ENCODE peak calls at places on chromosomes 16 and 17, in nine cellular contexts. One of them, this sample, is unnamed.

GRCh38 chr17:48644159-48644558 is 18.0 kb upstream of the HOXB9 start:
- DNase-seq in GM04504: no peak
- DNase-seq in RWPE2: no peak
- DNase-seq in D721Med: no peak
- DNase-seq in dermis microvascular lymphatic vessel endothelial cell: no peak
- DNase-seq in cardiac muscle cell: no peak
- DNase-seq in HS-5: no peak
- DNase-seq in ascending aorta: no peak
- DNase-seq in T-helper 2 cell: no peak
- DNase-seq in this sample: no peak

GRCh38 chr16:4214215-4214621 is 27.7 kb downstream of the SRL start:
- DNase-seq in HS-5: peak
- DNase-seq in RWPE2: no peak
- DNase-seq in T-helper 2 cell: no peak
- DNase-seq in cardiac muscle cell: no peak
- DNase-seq in GM04504: peak
- DNase-seq in ascending aorta: peak
- DNase-seq in dermis microvascular lymphatic vessel endothelial cell: no peak
- DNase-seq in D721Med: no peak
- DNase-seq in this sample: no peak

GRCh38 chr17:64687959-64688358 is 25.9 kb upstream of the SMURF2 start:
- DNase-seq in cardiac muscle cell: no peak
- DNase-seq in D721Med: no peak
- DNase-seq in HS-5: peak
- DNase-seq in T-helper 2 cell: no peak
- DNase-seq in dermis microvascular lymphatic vessel endothelial cell: no peak
- DNase-seq in RWPE2: no peak
- DNase-seq in GM04504: no peak
- DNase-seq in ascending aorta: no peak
- DNase-seq in this sample: no peak

GRCh38 chr17:20304961-20305360 is 162.4 kb downstream of the LGALS9B start:
- DNase-seq in ascending aorta: no peak
- DNase-seq in RWPE2: no peak
- DNase-seq in HS-5: no peak
- DNase-seq in GM04504: no peak
- DNase-seq in T-helper 2 cell: no peak
- DNase-seq in dermis microvascular lymphatic vessel endothelial cell: no peak
- DNase-seq in D721Med: no peak
- DNase-seq in cardiac muscle cell: no peak
- DNase-seq in this sample: no peak

GRCh38 chr16:1395444-1396074 is 18.9 kb downstream of the UNKL start:
- DNase-seq in cardiac muscle cell: no peak
- DNase-seq in ascending aorta: no peak
- DNase-seq in GM04504: no peak
- DNase-seq in RWPE2: no peak
- DNase-seq in dermis microvascular lymphatic vessel endothelial cell: no peak
- DNase-seq in HS-5: no peak
- DNase-seq in D721Med: no peak
- DNase-seq in T-helper 2 cell: no peak
- DNase-seq in this sample: no peak

GRCh38 chr17:42198897-42199296 is 4.6 kb upstream of the GHDC start:
- DNase-seq in T-helper 2 cell: no peak
- DNase-seq in ascending aorta: no peak
- DNase-seq in HS-5: no peak
- DNase-seq in RWPE2: no peak
- DNase-seq in GM04504: no peak
- DNase-seq in cardiac muscle cell: no peak
- DNase-seq in dermis microvascular lymphatic vessel endothelial cell: no peak
- DNase-seq in D721Med: no peak
- DNase-seq in this sample: no peak

GRCh38 chr16:86740817-86741799 is 162.8 kb downstream of the FOXL1 start:
- DNase-seq in dermis microvascular lymphatic vessel endothelial cell: peak
- DNase-seq in GM04504: peak
- DNase-seq in D721Med: no peak
- DNase-seq in ascending aorta: peak
- DNase-seq in cardiac muscle cell: peak
- DNase-seq in HS-5: no peak
- DNase-seq in T-helper 2 cell: no peak
- DNase-seq in RWPE2: no peak
- DNase-seq in this sample: no peak

GRCh38 chr16:19304670-19305240 is 19.2 kb downstream of the CLEC19A start:
- DNase-seq in T-helper 2 cell: no peak
- DNase-seq in RWPE2: no peak
- DNase-seq in GM04504: no peak
- DNase-seq in D721Med: no peak
- DNase-seq in dermis microvascular lymphatic vessel endothelial cell: no peak
- DNase-seq in ascending aorta: no peak
- DNase-seq in HS-5: no peak
- DNase-seq in cardiac muscle cell: no peak
- DNase-seq in this sample: no peak

GRCh38 chr16:68264128-68265077 is at the start of gene SLC7A6:
- DNase-seq in HS-5: no peak
- DNase-seq in RWPE2: peak
- DNase-seq in T-helper 2 cell: peak
- DNase-seq in ascending aorta: peak
- DNase-seq in cardiac muscle cell: peak
- DNase-seq in GM04504: no peak
- DNase-seq in D721Med: no peak
- DNase-seq in dermis microvascular lymphatic vessel endothelial cell: peak
- DNase-seq in this sample: peak

GRCh38 chr16:19808061-19808621 is 76.5 kb downstream of the GPRC5B start:
- DNase-seq in ascending aorta: no peak
- DNase-seq in dermis microvascular lymphatic vessel endothelial cell: no peak
- DNase-seq in GM04504: no peak
- DNase-seq in cardiac muscle cell: peak
- DNase-seq in HS-5: no peak
- DNase-seq in RWPE2: no peak
- DNase-seq in T-helper 2 cell: no peak
- DNase-seq in D721Med: no peak
- DNase-seq in this sample: no peak

GRCh38 chr16:87543436-87544191 is 50.8 kb upstream of the ZCCHC14 start:
- DNase-seq in ascending aorta: no peak
- DNase-seq in HS-5: no peak
- DNase-seq in cardiac muscle cell: no peak
- DNase-seq in dermis microvascular lymphatic vessel endothelial cell: no peak
- DNase-seq in T-helper 2 cell: no peak
- DNase-seq in D721Med: no peak
- DNase-seq in GM04504: no peak
- DNase-seq in RWPE2: no peak
- DNase-seq in this sample: no peak

GRCh38 chr16:31010943-31011342 is 505 bp upstream of the STX1B start:
- DNase-seq in T-helper 2 cell: no peak
- DNase-seq in GM04504: no peak
- DNase-seq in RWPE2: no peak
- DNase-seq in dermis microvascular lymphatic vessel endothelial cell: no peak
- DNase-seq in cardiac muscle cell: no peak
- DNase-seq in HS-5: no peak
- DNase-seq in ascending aorta: no peak
- DNase-seq in D721Med: no peak
- DNase-seq in this sample: no peak

This sample was measured in activated effector memory CD4-positive, alpha-beta T cell treated with anti-CD3 and anti-CD28 coated beads, Interleukin-2, amount 50 U/mL, for 16 hours.